ENCODE peak calls at places on chromosomes 4 and X, in six cellular contexts. N is PC-9, J is GM23248, C is hepatocyte, O is GM23338, T is MM.1S. D is an unnamed sample. For H3K9me2 and H3K4me1, the result is how much of the 10 kb centered on the place peaks cover.

GRCh38 chrX:52420824-52421443 is 52.1 kb downstream of the XAGE2 start:
- DNase-seq in N (no peak), J (peak), C (no peak), O (no peak), T (no peak), D (no peak)

GRCh38 chr4:123444298-123444731 is 47.7 kb downstream of the SPRY1 start:
- DNase-seq in N (no peak), J (no peak), C (peak), O (peak), T (no peak), D (no peak)

GRCh38 chrX:39648548-39649254 is 449.1 kb downstream of the BCOR start:
- DNase-seq in N (no peak), J (peak), C (no peak), O (no peak), T (no peak), D (no peak)

GRCh38 chr4:180947421-180947820 is 1295.8 kb upstream of the TENM3 start:
- DNase-seq in N (no peak), J (peak), C (peak), O (no peak), T (peak), D (no peak)

GRCh38 chrX:69505772-69506616 is 1.9 kb downstream of the NALF2 start:
- DNase-seq in N (no peak), J (no peak), C (peak), O (peak), T (no peak), D (no peak)

GRCh38 chr4:87717276-87718031 is 67.4 kb downstream of the DMP1 start:
- DNase-seq in N (no peak), J (peak), C (no peak), O (no peak), T (no peak), D (no peak)

GRCh38 chrX:137427061-137427778 is 138.7 kb upstream of the ZIC3 start:
- DNase-seq in N (no peak), J (no peak), C (no peak), O (peak), T (no peak), D (no peak)

GRCh38 chrX:93169771-93170170 is 503.6 kb downstream of the NAP1L3 start:
- DNase-seq in N (no peak), J (no peak), C (no peak), O (no peak), T (no peak), D (no peak)

GRCh38 chr4:55355555-55355954 is 9.5 kb downstream of the SRD5A3 start:
- DNase-seq in N (no peak), J (no peak), C (no peak), O (no peak), T (no peak), D (no peak)

DNA sequence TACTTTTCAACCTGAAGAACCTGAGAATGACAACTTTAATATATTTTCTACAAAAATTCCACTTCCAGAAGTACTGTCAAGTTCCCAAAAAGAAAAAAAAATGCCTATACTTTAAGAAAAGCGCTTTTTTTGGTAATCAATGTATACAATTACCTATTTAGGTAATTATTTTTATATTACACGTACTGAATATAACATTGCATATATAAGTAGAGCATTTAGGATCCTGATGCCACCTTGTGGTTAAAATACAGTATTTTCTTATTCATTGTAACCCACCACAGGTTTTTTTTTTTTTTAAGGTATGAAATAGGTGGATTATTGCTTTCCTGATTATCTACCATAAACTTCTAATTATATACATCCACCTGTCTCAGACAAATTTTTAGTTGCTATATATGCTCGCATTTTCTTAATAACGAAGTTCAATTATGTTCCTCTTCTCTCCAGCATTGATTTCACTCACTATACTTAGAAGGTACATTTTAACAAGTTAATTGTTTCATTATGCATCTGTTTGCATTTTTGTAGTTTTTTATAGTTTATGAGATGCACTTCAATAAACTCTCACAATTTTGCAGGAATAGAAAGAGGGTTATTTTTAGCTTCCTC is 5.2 kb downstream of the MAP9 start:
- DNase-seq in N (no peak), J (peak), C (peak), O (peak), T (peak), D (peak)
- H3K9me2 ChIP-seq in N (under half), J (under half), C (under half), O (under half), T (under half), D (under half)

GRCh38 chr4:3436798-3437581 is 4.8 kb upstream of the HGFAC start:
- DNase-seq in N (peak), J (peak), C (peak), O (no peak), T (no peak), D (no peak)

GRCh38 chr4:3437998-3438846 is 3.5 kb upstream of the HGFAC start:
- DNase-seq in N (no peak), J (no peak), C (no peak), O (no peak), T (no peak), D (no peak)

GRCh38 chr4:3438847-3439180 is 3.0 kb upstream of the HGFAC start:
- DNase-seq in N (no peak), J (no peak), C (no peak), O (no peak), T (no peak), D (no peak)

GRCh38 chr4:3436048-3436797 is 5.5 kb upstream of the HGFAC start:
- DNase-seq in N (peak), J (no peak), C (no peak), O (no peak), T (no peak), D (no peak)

GRCh38 chr4:3437582-3437936 is 4.2 kb upstream of the HGFAC start:
- DNase-seq in N (no peak), J (no peak), C (no peak), O (no peak), T (no peak), D (no peak)
- H3K4me1 ChIP-seq in N (under half), J (under half), C (under half), O (under half), T (under half), D (under half)

GRCh38 chr4:10684631-10685030 is at the start of gene CLNK:
- DNase-seq in N (no peak), J (no peak), C (no peak), O (no peak), T (peak), D (no peak)
- H3K9me2 ChIP-seq in N (under half), J (under half), C (under half), O (under half), T (under half), D (under half)

DNA sequence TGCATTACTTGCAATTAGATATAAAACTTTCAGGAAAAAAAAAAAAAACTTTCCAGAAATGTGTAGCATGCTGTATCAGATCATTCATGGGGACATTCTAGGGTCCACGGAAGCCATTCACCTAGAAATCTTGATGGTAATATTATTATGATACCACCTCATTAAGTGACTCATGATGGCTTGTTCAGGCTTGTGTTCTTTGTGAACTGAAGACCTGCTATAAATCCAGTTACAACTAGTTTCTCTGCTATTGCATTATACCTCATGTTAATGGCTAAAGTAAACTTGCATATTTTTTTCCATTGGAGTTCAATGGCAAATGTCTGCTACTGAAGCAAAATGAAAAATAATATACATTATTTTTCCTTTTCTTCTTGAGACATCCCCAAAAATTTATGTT is 35.3 kb upstream of the PTPN13 start:
- DNase-seq in N (no peak), J (no peak), C (no peak), O (no peak), T (no peak), D (no peak)
- H3K4me1 ChIP-seq in N (under half), J (under half), C (under half), O (under half), T (under half), D (under half)

GRCh38 chr4:189301692-189302091 is 639.0 kb upstream of the FRG1 start:
- DNase-seq in N (no peak), J (no peak), C (no peak), O (no peak), T (no peak), D (no peak)

GRCh38 chr4:189305500-189305899 is 635.2 kb upstream of the FRG1 start:
- DNase-seq in N (no peak), J (no peak), C (no peak), O (no peak), T (no peak), D (no peak)

GRCh38 chr4:189304179-189304578 is 636.5 kb upstream of the FRG1 start:
- DNase-seq in N (no peak), J (no peak), C (no peak), O (no peak), T (no peak), D (no peak)

GRCh38 chr4:189302719-189303118 is 638.0 kb upstream of the FRG1 start:
- DNase-seq in N (no peak), J (no peak), C (no peak), O (peak), T (no peak), D (no peak)

DNA sequence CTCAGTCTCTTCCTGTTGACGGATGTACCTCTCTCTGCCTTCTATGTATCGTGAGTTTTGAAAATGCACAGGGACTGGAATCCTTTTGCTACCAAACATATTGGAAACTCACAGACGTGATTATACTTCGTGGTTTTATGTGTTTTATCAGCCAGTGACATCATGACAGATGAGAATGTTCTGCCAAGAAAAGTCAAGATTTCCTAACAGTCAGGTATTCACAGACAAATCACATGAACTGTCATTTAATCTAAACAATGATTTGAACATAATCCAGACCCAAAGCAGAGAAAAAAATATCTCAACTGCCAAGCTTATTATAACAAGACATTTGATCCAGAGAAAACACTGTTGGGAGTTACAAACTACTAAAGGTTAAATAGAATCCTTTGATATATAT is 635.9 kb upstream of the FRG1 start:
- DNase-seq in N (no peak), J (no peak), C (no peak), O (no peak), T (no peak), D (no peak)
- H3K9me2 ChIP-seq in N (under half), J (under half), C (under half), O (under half), T (under half), D (under half)

GRCh38 chr4:18777190-18777589 is 755.6 kb upstream of the LCORL start:
- DNase-seq in N (no peak), J (no peak), C (no peak), O (no peak), T (no peak), D (no peak)
- H3K4me1 ChIP-seq in N (under half), J (under half), C (under half), O (under half), T (under half), D (under half)

GRCh38 chrX:13934731-13935130 is 95.0 kb downstream of the GEMIN8 start:
- DNase-seq in N (no peak), J (no peak), C (no peak), O (no peak), T (no peak), D (no peak)
- H3K9me2 ChIP-seq in N (under half), J (under half), C (under half), O (under half), T (under half), D (under half)